ENCODE peak calls at places on chromosome 7, in nine cellular contexts. One of them, this sample, is unnamed.
A peak's percentile ranks its signal among the peaks of the same experiment; 100 is the strongest.

GRCh38 chr7:55132890-55133551 is 114.2 kb downstream of the EGFR start:
- DNase-seq in GM10248: no peak
- DNase-seq in globus pallidus: no peak
- DNase-seq in 8988T: peak; percentile 17
- DNase-seq in gastrocnemius medialis: peak; percentile 70
- DNase-seq in mesendoderm: no peak
- DNase-seq in dermis blood vessel endothelial cell: peak; percentile 92
- DNase-seq in NCI-H2081: no peak
- DNase-seq in activated CD4-positive, CD25-positive, alpha-beta regulatory T cell: no peak
- DNase-seq in this sample: peak; percentile 30

GRCh38 chr7:117085769-117086463 is 132.6 kb downstream of the ST7 start:
- DNase-seq in GM10248: no peak
- DNase-seq in globus pallidus: no peak
- DNase-seq in 8988T: no peak
- DNase-seq in gastrocnemius medialis: no peak
- DNase-seq in mesendoderm: no peak
- DNase-seq in dermis blood vessel endothelial cell: no peak
- DNase-seq in NCI-H2081: no peak
- DNase-seq in activated CD4-positive, CD25-positive, alpha-beta regulatory T cell: no peak
- DNase-seq in this sample: no peak

GRCh38 chr7:139457153-139457946 is 26.1 kb downstream of the KLRG2 start:
- DNase-seq in GM10248: no peak
- DNase-seq in globus pallidus: no peak
- DNase-seq in 8988T: peak; percentile 35
- DNase-seq in gastrocnemius medialis: no peak
- DNase-seq in mesendoderm: peak; percentile 32
- DNase-seq in dermis blood vessel endothelial cell: no peak
- DNase-seq in NCI-H2081: no peak
- DNase-seq in activated CD4-positive, CD25-positive, alpha-beta regulatory T cell: no peak
- DNase-seq in this sample: no peak

GRCh38 chr7:142880886-142881505 is 4.5 kb downstream of the TRPV6 start:
- DNase-seq in GM10248: peak; percentile 72
- DNase-seq in globus pallidus: no peak
- DNase-seq in 8988T: no peak
- DNase-seq in gastrocnemius medialis: no peak
- DNase-seq in mesendoderm: peak; percentile 72
- DNase-seq in dermis blood vessel endothelial cell: peak; percentile 66
- DNase-seq in NCI-H2081: peak; percentile 9
- DNase-seq in activated CD4-positive, CD25-positive, alpha-beta regulatory T cell: no peak
- DNase-seq in this sample: no peak

GRCh38 chr7:130409067-130409721 is 28.9 kb downstream of the CPA1 start:
- DNase-seq in GM10248: no peak
- DNase-seq in globus pallidus: no peak
- DNase-seq in 8988T: no peak
- DNase-seq in gastrocnemius medialis: no peak
- DNase-seq in mesendoderm: no peak
- DNase-seq in dermis blood vessel endothelial cell: no peak
- DNase-seq in NCI-H2081: no peak
- DNase-seq in activated CD4-positive, CD25-positive, alpha-beta regulatory T cell: no peak
- DNase-seq in this sample: no peak

GRCh38 chr7:142313528-142313927 is 55.7 kb upstream of the PRSS58 start:
- DNase-seq in GM10248: no peak
- DNase-seq in globus pallidus: no peak
- DNase-seq in 8988T: no peak
- DNase-seq in gastrocnemius medialis: no peak
- DNase-seq in mesendoderm: no peak
- DNase-seq in dermis blood vessel endothelial cell: no peak
- DNase-seq in NCI-H2081: no peak
- DNase-seq in activated CD4-positive, CD25-positive, alpha-beta regulatory T cell: no peak
- DNase-seq in this sample: no peak

GRCh38 chr7:34776748-34777358 is 118.8 kb downstream of the NPSR1 start:
- DNase-seq in GM10248: no peak
- DNase-seq in globus pallidus: no peak
- DNase-seq in 8988T: no peak
- DNase-seq in gastrocnemius medialis: no peak
- DNase-seq in mesendoderm: peak; percentile 66
- DNase-seq in dermis blood vessel endothelial cell: no peak
- DNase-seq in NCI-H2081: no peak
- DNase-seq in activated CD4-positive, CD25-positive, alpha-beta regulatory T cell: no peak
- DNase-seq in this sample: no peak

GRCh38 chr7:115096262-115096661 is 174.4 kb downstream of the MDFIC start:
- DNase-seq in GM10248: no peak
- DNase-seq in globus pallidus: peak; percentile 12
- DNase-seq in 8988T: no peak
- DNase-seq in gastrocnemius medialis: no peak
- DNase-seq in mesendoderm: no peak
- DNase-seq in dermis blood vessel endothelial cell: no peak
- DNase-seq in NCI-H2081: no peak
- DNase-seq in activated CD4-positive, CD25-positive, alpha-beta regulatory T cell: no peak
- DNase-seq in this sample: no peak

GRCh38 chr7:1156782-1157535 is 3.0 kb downstream of the ZFAND2A start:
- DNase-seq in GM10248: no peak
- DNase-seq in globus pallidus: no peak
- DNase-seq in 8988T: no peak
- DNase-seq in gastrocnemius medialis: no peak
- DNase-seq in mesendoderm: no peak
- DNase-seq in dermis blood vessel endothelial cell: peak; percentile 66
- DNase-seq in NCI-H2081: no peak
- DNase-seq in activated CD4-positive, CD25-positive, alpha-beta regulatory T cell: no peak
- DNase-seq in this sample: no peak

GRCh38 chr7:64307254-64308018 is 6.3 kb upstream of the ZNF736 start:
- DNase-seq in GM10248: peak; percentile 80
- DNase-seq in globus pallidus: peak; percentile 97
- DNase-seq in 8988T: peak; percentile 11
- DNase-seq in gastrocnemius medialis: peak; percentile 92
- DNase-seq in mesendoderm: peak; percentile 63
- DNase-seq in dermis blood vessel endothelial cell: peak; percentile 48
- DNase-seq in NCI-H2081: peak; percentile 85
- DNase-seq in activated CD4-positive, CD25-positive, alpha-beta regulatory T cell: peak; percentile 88
- DNase-seq in this sample: peak; percentile 63

GRCh38 chr7:22128528-22128920 is 182.8 kb upstream of the CDCA7L start:
- DNase-seq in GM10248: no peak
- DNase-seq in globus pallidus: no peak
- DNase-seq in 8988T: no peak
- DNase-seq in gastrocnemius medialis: no peak
- DNase-seq in mesendoderm: no peak
- DNase-seq in dermis blood vessel endothelial cell: no peak
- DNase-seq in NCI-H2081: no peak
- DNase-seq in activated CD4-positive, CD25-positive, alpha-beta regulatory T cell: no peak
- DNase-seq in this sample: no peak

GRCh38 chr7:100166966-100167911 is 1.2 kb downstream of the GAL3ST4 start:
- DNase-seq in GM10248: no peak
- DNase-seq in globus pallidus: no peak
- DNase-seq in 8988T: peak; percentile 10
- DNase-seq in gastrocnemius medialis: no peak
- DNase-seq in mesendoderm: peak; percentile 75
- DNase-seq in dermis blood vessel endothelial cell: no peak
- DNase-seq in NCI-H2081: no peak
- DNase-seq in activated CD4-positive, CD25-positive, alpha-beta regulatory T cell: no peak
- DNase-seq in this sample: no peak

GRCh38 chr7:101507791-101508252 is 121.3 kb downstream of the MYL10 start:
- DNase-seq in GM10248: no peak
- DNase-seq in globus pallidus: no peak
- DNase-seq in 8988T: peak; percentile 49
- DNase-seq in gastrocnemius medialis: no peak
- DNase-seq in mesendoderm: peak; percentile 91
- DNase-seq in dermis blood vessel endothelial cell: peak; percentile 56
- DNase-seq in NCI-H2081: peak; percentile 85
- DNase-seq in activated CD4-positive, CD25-positive, alpha-beta regulatory T cell: no peak
- DNase-seq in this sample: peak; percentile 34

GRCh38 chr7:114689391-114689790 is 232.5 kb upstream of the MDFIC start:
- DNase-seq in GM10248: no peak
- DNase-seq in globus pallidus: no peak
- DNase-seq in 8988T: no peak
- DNase-seq in gastrocnemius medialis: no peak
- DNase-seq in mesendoderm: peak; percentile 44
- DNase-seq in dermis blood vessel endothelial cell: no peak
- DNase-seq in NCI-H2081: no peak
- DNase-seq in activated CD4-positive, CD25-positive, alpha-beta regulatory T cell: no peak
- DNase-seq in this sample: no peak

GRCh38 chr7:3309140-3309539 is 8.1 kb downstream of the SDK1 start:
- DNase-seq in GM10248: no peak
- DNase-seq in globus pallidus: no peak
- DNase-seq in 8988T: no peak
- DNase-seq in gastrocnemius medialis: no peak
- DNase-seq in mesendoderm: no peak
- DNase-seq in dermis blood vessel endothelial cell: no peak
- DNase-seq in NCI-H2081: peak; percentile 26
- DNase-seq in activated CD4-positive, CD25-positive, alpha-beta regulatory T cell: no peak
- DNase-seq in this sample: no peak

GRCh38 chr7:5595545-5596045 is 172.0 kb upstream of the TNRC18 start:
- DNase-seq in GM10248: peak; percentile 40
- DNase-seq in globus pallidus: peak; percentile 27
- DNase-seq in 8988T: peak; percentile 73
- DNase-seq in gastrocnemius medialis: no peak
- DNase-seq in mesendoderm: peak; percentile 67
- DNase-seq in dermis blood vessel endothelial cell: no peak
- DNase-seq in NCI-H2081: no peak
- DNase-seq in activated CD4-positive, CD25-positive, alpha-beta regulatory T cell: no peak
- DNase-seq in this sample: no peak

GRCh38 chr7:25989140-25989705 is 162.8 kb upstream of the NFE2L3 start:
- DNase-seq in GM10248: no peak
- DNase-seq in globus pallidus: no peak
- DNase-seq in 8988T: no peak
- DNase-seq in gastrocnemius medialis: no peak
- DNase-seq in mesendoderm: no peak
- DNase-seq in dermis blood vessel endothelial cell: no peak
- DNase-seq in NCI-H2081: peak; percentile 15
- DNase-seq in activated CD4-positive, CD25-positive, alpha-beta regulatory T cell: no peak
- DNase-seq in this sample: no peak

GRCh38 chr7:87435546-87435945 is 39.9 kb downstream of the ABCB4 start:
- DNase-seq in GM10248: no peak
- DNase-seq in globus pallidus: no peak
- DNase-seq in 8988T: no peak
- DNase-seq in gastrocnemius medialis: no peak
- DNase-seq in mesendoderm: no peak
- DNase-seq in dermis blood vessel endothelial cell: no peak
- DNase-seq in NCI-H2081: no peak
- DNase-seq in activated CD4-positive, CD25-positive, alpha-beta regulatory T cell: no peak
- DNase-seq in this sample: no peak

GRCh38 chr7:29421010-29421956 is 142.4 kb upstream of the PRR15 start:
- DNase-seq in GM10248: no peak
- DNase-seq in globus pallidus: no peak
- DNase-seq in 8988T: no peak
- DNase-seq in gastrocnemius medialis: no peak
- DNase-seq in mesendoderm: no peak
- DNase-seq in dermis blood vessel endothelial cell: no peak
- DNase-seq in NCI-H2081: no peak
- DNase-seq in activated CD4-positive, CD25-positive, alpha-beta regulatory T cell: no peak
- DNase-seq in this sample: no peak

GRCh38 chr7:150323682-150324365 is 479 bp upstream of the ACTR3C start:
- DNase-seq in GM10248: peak; percentile 24
- DNase-seq in globus pallidus: no peak
- DNase-seq in 8988T: no peak
- DNase-seq in gastrocnemius medialis: no peak
- DNase-seq in mesendoderm: no peak
- DNase-seq in dermis blood vessel endothelial cell: peak; percentile 40
- DNase-seq in NCI-H2081: peak; percentile 20
- DNase-seq in activated CD4-positive, CD25-positive, alpha-beta regulatory T cell: no peak
- DNase-seq in this sample: no peak

GRCh38 chr7:34062341-34062740 is 157.0 kb downstream of the BMPER start:
- DNase-seq in GM10248: no peak
- DNase-seq in globus pallidus: no peak
- DNase-seq in 8988T: no peak
- DNase-seq in gastrocnemius medialis: no peak
- DNase-seq in mesendoderm: no peak
- DNase-seq in dermis blood vessel endothelial cell: no peak
- DNase-seq in NCI-H2081: no peak
- DNase-seq in activated CD4-positive, CD25-positive, alpha-beta regulatory T cell: no peak
- DNase-seq in this sample: no peak

GRCh38 chr7:107103369-107103768 is 58.9 kb downstream of the PRKAR2B start:
- DNase-seq in GM10248: no peak
- DNase-seq in globus pallidus: no peak
- DNase-seq in 8988T: peak; percentile 23
- DNase-seq in gastrocnemius medialis: no peak
- DNase-seq in mesendoderm: peak; percentile 83
- DNase-seq in dermis blood vessel endothelial cell: peak; percentile 75
- DNase-seq in NCI-H2081: no peak
- DNase-seq in activated CD4-positive, CD25-positive, alpha-beta regulatory T cell: no peak
- DNase-seq in this sample: no peak

GRCh38 chr7:129169171-129169643 is 19.2 kb upstream of the SMO start:
- DNase-seq in GM10248: peak; percentile 69
- DNase-seq in globus pallidus: no peak
- DNase-seq in 8988T: no peak
- DNase-seq in gastrocnemius medialis: no peak
- DNase-seq in mesendoderm: peak; percentile 84
- DNase-seq in dermis blood vessel endothelial cell: peak; percentile 37
- DNase-seq in NCI-H2081: no peak
- DNase-seq in activated CD4-positive, CD25-positive, alpha-beta regulatory T cell: no peak
- DNase-seq in this sample: no peak

GRCh38 chr7:130273863-130274262 is 7.2 kb downstream of the CPA2 start:
- DNase-seq in GM10248: no peak
- DNase-seq in globus pallidus: no peak
- DNase-seq in 8988T: no peak
- DNase-seq in gastrocnemius medialis: no peak
- DNase-seq in mesendoderm: peak; percentile 58
- DNase-seq in dermis blood vessel endothelial cell: no peak
- DNase-seq in NCI-H2081: peak; percentile 59
- DNase-seq in activated CD4-positive, CD25-positive, alpha-beta regulatory T cell: no peak
- DNase-seq in this sample: no peak

GRCh38 chr7:120407015-120407414 is 134.0 kb downstream of the KCND2 start:
- DNase-seq in GM10248: no peak
- DNase-seq in globus pallidus: no peak
- DNase-seq in 8988T: no peak
- DNase-seq in gastrocnemius medialis: no peak
- DNase-seq in mesendoderm: no peak
- DNase-seq in dermis blood vessel endothelial cell: peak; percentile 55
- DNase-seq in NCI-H2081: no peak
- DNase-seq in activated CD4-positive, CD25-positive, alpha-beta regulatory T cell: no peak
- DNase-seq in this sample: no peak

GRCh38 chr7:152709307-152710133 is 33.6 kb upstream of the XRCC2 start:
- DNase-seq in GM10248: no peak
- DNase-seq in globus pallidus: no peak
- DNase-seq in 8988T: no peak
- DNase-seq in gastrocnemius medialis: no peak
- DNase-seq in mesendoderm: peak; percentile 52
- DNase-seq in dermis blood vessel endothelial cell: peak; percentile 19
- DNase-seq in NCI-H2081: no peak
- DNase-seq in activated CD4-positive, CD25-positive, alpha-beta regulatory T cell: no peak
- DNase-seq in this sample: no peak

GRCh38 chr7:50653116-50653854 is 88.1 kb upstream of the DDC start:
- DNase-seq in GM10248: no peak
- DNase-seq in globus pallidus: peak; percentile 60
- DNase-seq in 8988T: no peak
- DNase-seq in gastrocnemius medialis: peak; percentile 91
- DNase-seq in mesendoderm: no peak
- DNase-seq in dermis blood vessel endothelial cell: no peak
- DNase-seq in NCI-H2081: no peak
- DNase-seq in activated CD4-positive, CD25-positive, alpha-beta regulatory T cell: no peak
- DNase-seq in this sample: no peak

GRCh38 chr7:114087674-114088539 is 169.1 kb upstream of the PPP1R3A start:
- DNase-seq in GM10248: no peak
- DNase-seq in globus pallidus: no peak
- DNase-seq in 8988T: peak; percentile 26
- DNase-seq in gastrocnemius medialis: peak; percentile 42
- DNase-seq in mesendoderm: peak; percentile 67
- DNase-seq in dermis blood vessel endothelial cell: peak; percentile 15
- DNase-seq in NCI-H2081: peak; percentile 45
- DNase-seq in activated CD4-positive, CD25-positive, alpha-beta regulatory T cell: no peak
- DNase-seq in this sample: no peak

GRCh38 chr7:76282344-76283253 is 19.9 kb upstream of the HSPB1 start:
- DNase-seq in GM10248: no peak
- DNase-seq in globus pallidus: no peak
- DNase-seq in 8988T: no peak
- DNase-seq in gastrocnemius medialis: no peak
- DNase-seq in mesendoderm: peak; percentile 59
- DNase-seq in dermis blood vessel endothelial cell: peak; percentile 41
- DNase-seq in NCI-H2081: no peak
- DNase-seq in activated CD4-positive, CD25-positive, alpha-beta regulatory T cell: no peak
- DNase-seq in this sample: no peak

GRCh38 chr7:158672975-158673374 is 31.6 kb downstream of the NCAPG2 start:
- DNase-seq in GM10248: no peak
- DNase-seq in globus pallidus: no peak
- DNase-seq in 8988T: no peak
- DNase-seq in gastrocnemius medialis: no peak
- DNase-seq in mesendoderm: no peak
- DNase-seq in dermis blood vessel endothelial cell: peak; percentile 13
- DNase-seq in NCI-H2081: no peak
- DNase-seq in activated CD4-positive, CD25-positive, alpha-beta regulatory T cell: no peak
- DNase-seq in this sample: no peak

GRCh38 chr7:22356855-22357310 is at the start of gene RAPGEF5:
- DNase-seq in GM10248: peak; percentile 72
- DNase-seq in globus pallidus: no peak
- DNase-seq in 8988T: peak; percentile 60
- DNase-seq in gastrocnemius medialis: no peak
- DNase-seq in mesendoderm: peak; percentile 37
- DNase-seq in dermis blood vessel endothelial cell: peak; percentile 52
- DNase-seq in NCI-H2081: peak; percentile 70
- DNase-seq in activated CD4-positive, CD25-positive, alpha-beta regulatory T cell: no peak
- DNase-seq in this sample: no peak